ENCODE peak calls at places on chromosomes 16 and 17, in seven cellular contexts. One of them, this sample, is unnamed.

GRCh38 chr17:78135858-78136500 is 5.4 kb downstream of the TMC8 start:
- DNase-seq in AG04450: no peak
- DNase-seq in A549: no peak
- DNase-seq in Panc1: no peak
- DNase-seq in OCI-LY7: no peak
- DNase-seq in kidney: no peak
- DNase-seq in K562: peak
- DNase-seq in this sample: no peak

GRCh38 chr17:81576621-81577277 is 24.6 kb upstream of the FAAP100 start:
- DNase-seq in A549: peak
- DNase-seq in OCI-LY7: no peak
- DNase-seq in kidney: peak
- DNase-seq in K562: no peak
- DNase-seq in Panc1: no peak
- DNase-seq in AG04450: no peak
- DNase-seq in this sample: no peak

GRCh38 chr16:57489229-57489628 is 2.9 kb upstream of the DOK4 start:
- DNase-seq in K562: no peak
- DNase-seq in AG04450: no peak
- DNase-seq in A549: no peak
- DNase-seq in OCI-LY7: no peak
- DNase-seq in Panc1: no peak
- DNase-seq in kidney: no peak
- DNase-seq in this sample: no peak

GRCh38 chr17:65243838-65244237 is 106.7 kb downstream of the RGS9 start:
- DNase-seq in AG04450: no peak
- DNase-seq in kidney: no peak
- DNase-seq in K562: no peak
- DNase-seq in OCI-LY7: no peak
- DNase-seq in Panc1: no peak
- DNase-seq in A549: no peak
- DNase-seq in this sample: no peak

GRCh38 chr17:49995055-49995738 is at the start of gene DLX3:
- DNase-seq in Panc1: no peak
- DNase-seq in OCI-LY7: no peak
- DNase-seq in AG04450: no peak
- DNase-seq in kidney: peak
- DNase-seq in A549: peak
- DNase-seq in K562: no peak
- DNase-seq in this sample: peak

GRCh38 chr17:57293077-57293476 is 36.8 kb downstream of the MSI2 start:
- DNase-seq in OCI-LY7: no peak
- DNase-seq in A549: no peak
- DNase-seq in Panc1: no peak
- DNase-seq in AG04450: no peak
- DNase-seq in K562: no peak
- DNase-seq in kidney: peak
- DNase-seq in this sample: no peak

GRCh38 chr16:48433116-48433848 is 48.1 kb upstream of the SIAH1 start:
- DNase-seq in A549: no peak
- DNase-seq in AG04450: no peak
- DNase-seq in kidney: no peak
- DNase-seq in K562: no peak
- DNase-seq in OCI-LY7: peak
- DNase-seq in Panc1: no peak
- DNase-seq in this sample: no peak

GRCh38 chr17:75241996-75242460 is 19.4 kb downstream of the GGA3 start:
- DNase-seq in Panc1: no peak
- DNase-seq in OCI-LY7: no peak
- DNase-seq in AG04450: no peak
- DNase-seq in kidney: no peak
- DNase-seq in A549: no peak
- DNase-seq in K562: no peak
- DNase-seq in this sample: no peak

GRCh38 chr17:15039366-15039765 is 225.8 kb downstream of the PMP22 start:
- DNase-seq in kidney: no peak
- DNase-seq in A549: no peak
- DNase-seq in OCI-LY7: no peak
- DNase-seq in Panc1: no peak
- DNase-seq in AG04450: no peak
- DNase-seq in K562: no peak
- DNase-seq in this sample: no peak
- H3K4me3 ChIP-seq in kidney: no peak
- H3K4me3 ChIP-seq in A549: no peak
- H3K4me3 ChIP-seq in OCI-LY7: no peak
- H3K4me3 ChIP-seq in Panc1: no peak
- H3K4me3 ChIP-seq in AG04450: no peak
- H3K4me3 ChIP-seq in K562: no peak
- H3K4me3 ChIP-seq in this sample: no peak

GRCh38 chr17:71237903-71238538 is 882.8 kb upstream of the SOX9 start:
- DNase-seq in Panc1: peak
- DNase-seq in K562: no peak
- DNase-seq in kidney: no peak
- DNase-seq in OCI-LY7: peak
- DNase-seq in AG04450: no peak
- DNase-seq in A549: peak
- DNase-seq in this sample: no peak
- TF ChIP-seq CTCF in Panc1: peak
- TF ChIP-seq CTCF in K562: no peak
- TF ChIP-seq CTCF in kidney: no peak
- TF ChIP-seq CTCF in OCI-LY7: peak
- TF ChIP-seq CTCF in AG04450: peak
- TF ChIP-seq CTCF in A549: peak
- TF ChIP-seq CTCF in this sample: no peak

GRCh38 chr17:66313995-66314659 is 11.7 kb downstream of the PRKCA start:
- DNase-seq in Panc1: no peak
- DNase-seq in K562: no peak
- DNase-seq in kidney: no peak
- DNase-seq in OCI-LY7: no peak
- DNase-seq in A549: no peak
- DNase-seq in AG04450: no peak
- DNase-seq in this sample: no peak
- H3K27ac ChIP-seq in Panc1: no peak
- H3K27ac ChIP-seq in K562: no peak
- H3K27ac ChIP-seq in kidney: no peak
- H3K27ac ChIP-seq in OCI-LY7: no peak
- H3K27ac ChIP-seq in A549: no peak
- H3K27ac ChIP-seq in AG04450: no peak
- H3K27ac ChIP-seq in this sample: no peak

GRCh38 chr16:65662236-65662635 is 540.4 kb upstream of the CDH11 start:
- DNase-seq in K562: no peak
- DNase-seq in AG04450: no peak
- DNase-seq in kidney: no peak
- DNase-seq in A549: no peak
- DNase-seq in Panc1: no peak
- DNase-seq in OCI-LY7: no peak
- DNase-seq in this sample: no peak
- H3K4me3 ChIP-seq in K562: no peak
- H3K4me3 ChIP-seq in AG04450: no peak
- H3K4me3 ChIP-seq in kidney: no peak
- H3K4me3 ChIP-seq in A549: no peak
- H3K4me3 ChIP-seq in Panc1: no peak
- H3K4me3 ChIP-seq in OCI-LY7: no peak
- H3K4me3 ChIP-seq in this sample: no peak

GRCh38 chr16:25143898-25144297 is 32.4 kb downstream of the LCMT1 start:
- DNase-seq in OCI-LY7: no peak
- DNase-seq in AG04450: no peak
- DNase-seq in K562: peak
- DNase-seq in kidney: no peak
- DNase-seq in Panc1: no peak
- DNase-seq in A549: peak
- DNase-seq in this sample: peak
- TF ChIP-seq CTCF in OCI-LY7: peak
- TF ChIP-seq CTCF in AG04450: peak
- TF ChIP-seq CTCF in K562: peak
- TF ChIP-seq CTCF in kidney: no peak
- TF ChIP-seq CTCF in Panc1: peak
- TF ChIP-seq CTCF in A549: peak
- TF ChIP-seq CTCF in this sample: peak

GRCh38 chr16:56347166-56347565 is 78.2 kb downstream of the AMFR start:
- DNase-seq in A549: no peak
- DNase-seq in Panc1: no peak
- DNase-seq in AG04450: no peak
- DNase-seq in OCI-LY7: no peak
- DNase-seq in K562: no peak
- DNase-seq in kidney: peak
- DNase-seq in this sample: no peak
- H3K27ac ChIP-seq in A549: no peak
- H3K27ac ChIP-seq in Panc1: no peak
- H3K27ac ChIP-seq in AG04450: no peak
- H3K27ac ChIP-seq in OCI-LY7: no peak
- H3K27ac ChIP-seq in K562: no peak
- H3K27ac ChIP-seq in kidney: no peak
- H3K27ac ChIP-seq in this sample: no peak

GRCh38 chr17:40326832-40327199 is 17.8 kb downstream of the RARA start:
- DNase-seq in AG04450: no peak
- DNase-seq in Panc1: no peak
- DNase-seq in A549: no peak
- DNase-seq in K562: no peak
- DNase-seq in OCI-LY7: no peak
- DNase-seq in kidney: no peak
- DNase-seq in this sample: no peak

GRCh38 chr17:40327735-40328385 is 18.9 kb downstream of the RARA start:
- DNase-seq in AG04450: no peak
- DNase-seq in A549: no peak
- DNase-seq in Panc1: no peak
- DNase-seq in OCI-LY7: no peak
- DNase-seq in kidney: no peak
- DNase-seq in K562: no peak
- DNase-seq in this sample: no peak

GRCh38 chr17:40327244-40327666 is 18.3 kb downstream of the RARA start:
- DNase-seq in kidney: no peak
- DNase-seq in OCI-LY7: no peak
- DNase-seq in AG04450: no peak
- DNase-seq in A549: no peak
- DNase-seq in K562: no peak
- DNase-seq in Panc1: no peak
- DNase-seq in this sample: no peak

GRCh38 chr17:40325156-40326013 is 16.4 kb downstream of the RARA start:
- DNase-seq in OCI-LY7: no peak
- DNase-seq in Panc1: no peak
- DNase-seq in A549: no peak
- DNase-seq in K562: no peak
- DNase-seq in kidney: peak
- DNase-seq in AG04450: no peak
- DNase-seq in this sample: no peak

GRCh38 chr17:40326014-40326831 is 17.2 kb downstream of the RARA start:
- DNase-seq in Panc1: no peak
- DNase-seq in kidney: peak
- DNase-seq in OCI-LY7: peak
- DNase-seq in K562: no peak
- DNase-seq in AG04450: no peak
- DNase-seq in A549: no peak
- DNase-seq in this sample: no peak
- H3K4me3 ChIP-seq in Panc1: peak
- H3K4me3 ChIP-seq in kidney: no peak
- H3K4me3 ChIP-seq in OCI-LY7: no peak
- H3K4me3 ChIP-seq in K562: no peak
- H3K4me3 ChIP-seq in AG04450: no peak
- H3K4me3 ChIP-seq in A549: no peak
- H3K4me3 ChIP-seq in this sample: no peak

This sample was measured in WERI-Rb-1.